ENCODE peak calls at places on chromosomes 11 and 22, in four cellular contexts. One of them, this sample, is unnamed.

GRCh38 chr11:32173435-32173834 is 82.6 kb downstream of the RCN1 start:
- DNase-seq in AG09309: peak
- DNase-seq in cardiac fibroblast: peak
- DNase-seq in neural crest cell: peak
- DNase-seq in this sample: peak

GRCh38 chr22:28198692-28199091 is 279.6 kb upstream of the PITPNB start:
- DNase-seq in AG09309: no peak
- DNase-seq in cardiac fibroblast: no peak
- DNase-seq in neural crest cell: no peak
- DNase-seq in this sample: no peak

GRCh38 chr22:45334528-45334927 is 24.8 kb downstream of the FAM118A start:
- DNase-seq in AG09309: no peak
- DNase-seq in cardiac fibroblast: no peak
- DNase-seq in neural crest cell: no peak
- DNase-seq in this sample: no peak

GRCh38 chr11:44574620-44575287 is 9.3 kb downstream of the CD82 start:
- DNase-seq in AG09309: peak
- DNase-seq in cardiac fibroblast: peak
- DNase-seq in neural crest cell: no peak
- DNase-seq in this sample: peak

GRCh38 chr22:32752868-32753520 is 48.5 kb upstream of the TIMP3 start:
- DNase-seq in AG09309: no peak
- DNase-seq in cardiac fibroblast: peak
- DNase-seq in neural crest cell: no peak
- DNase-seq in this sample: peak

GRCh38 chr11:129766858-129767604 is 48.6 kb upstream of the TMEM45B start:
- DNase-seq in AG09309: no peak
- DNase-seq in cardiac fibroblast: peak
- DNase-seq in neural crest cell: peak
- DNase-seq in this sample: peak

GRCh38 chr22:27252282-27253049 is 549.1 kb downstream of the MN1 start:
- DNase-seq in AG09309: peak
- DNase-seq in cardiac fibroblast: peak
- DNase-seq in neural crest cell: no peak
- DNase-seq in this sample: peak

GRCh38 chr11:46857666-46858065 is 11.6 kb upstream of the CKAP5 start:
- DNase-seq in AG09309: no peak
- DNase-seq in cardiac fibroblast: no peak
- DNase-seq in neural crest cell: no peak
- DNase-seq in this sample: no peak

GRCh38 chr11:35111171-35112055 is 27.6 kb upstream of the CD44 start:
- DNase-seq in AG09309: peak
- DNase-seq in cardiac fibroblast: peak
- DNase-seq in neural crest cell: no peak
- DNase-seq in this sample: peak

GRCh38 chr11:69799582-69799981 is 19.6 kb downstream of the FGF3 start:
- DNase-seq in AG09309: no peak
- DNase-seq in cardiac fibroblast: peak
- DNase-seq in neural crest cell: no peak
- DNase-seq in this sample: peak

GRCh38 chr11:126163074-126163700 is 48.3 kb downstream of the RPUSD4 start:
- DNase-seq in AG09309: peak
- DNase-seq in cardiac fibroblast: peak
- DNase-seq in neural crest cell: no peak
- DNase-seq in this sample: peak

GRCh38 chr11:100576044-100577021 is 110.8 kb upstream of the ARHGAP42 start:
- DNase-seq in AG09309: peak
- DNase-seq in cardiac fibroblast: peak
- DNase-seq in neural crest cell: peak
- DNase-seq in this sample: peak

GRCh38 chr11:27934830-27935145 is 173.2 kb downstream of the KIF18A start:
- DNase-seq in AG09309: peak
- DNase-seq in cardiac fibroblast: peak
- DNase-seq in neural crest cell: no peak
- DNase-seq in this sample: peak

GRCh38 chr11:110019659-110020058 is 73.5 kb upstream of the ZC3H12C start:
- DNase-seq in AG09309: no peak
- DNase-seq in cardiac fibroblast: no peak
- DNase-seq in neural crest cell: no peak
- DNase-seq in this sample: no peak

GRCh38 chr11:76656087-76656531 is 14.4 kb downstream of the LRRC32 start:
- DNase-seq in AG09309: no peak
- DNase-seq in cardiac fibroblast: no peak
- DNase-seq in neural crest cell: no peak
- DNase-seq in this sample: no peak

GRCh38 chr22:32623943-32624342 is 149.3 kb downstream of the FBXO7 start:
- DNase-seq in AG09309: peak
- DNase-seq in cardiac fibroblast: peak
- DNase-seq in neural crest cell: no peak
- DNase-seq in this sample: peak

GRCh38 chr22:32269316-32269715 is 14.2 kb upstream of the SLC5A4 start:
- DNase-seq in AG09309: no peak
- DNase-seq in cardiac fibroblast: no peak
- DNase-seq in neural crest cell: no peak
- DNase-seq in this sample: no peak

GRCh38 chr11:44497995-44498394 is 67.5 kb upstream of the CD82 start:
- DNase-seq in AG09309: no peak
- DNase-seq in cardiac fibroblast: no peak
- DNase-seq in neural crest cell: no peak
- DNase-seq in this sample: no peak

GRCh38 chr11:117546431-117547160 is 218.9 kb downstream of the CEP164 start:
- DNase-seq in AG09309: no peak
- DNase-seq in cardiac fibroblast: no peak
- DNase-seq in neural crest cell: no peak
- DNase-seq in this sample: no peak

GRCh38 chr22:21651521-21652009 is 9.5 kb downstream of the SDF2L1 start:
- DNase-seq in AG09309: no peak
- DNase-seq in cardiac fibroblast: no peak
- DNase-seq in neural crest cell: no peak
- DNase-seq in this sample: no peak

GRCh38 chr22:24201681-24202590 is 20.6 kb downstream of the SUSD2 start:
- DNase-seq in AG09309: no peak
- DNase-seq in cardiac fibroblast: no peak
- DNase-seq in neural crest cell: no peak
- DNase-seq in this sample: no peak

GRCh38 chr22:38862375-38863329 is 9.4 kb downstream of the CBX6 start:
- DNase-seq in AG09309: no peak
- DNase-seq in cardiac fibroblast: peak
- DNase-seq in neural crest cell: no peak
- DNase-seq in this sample: no peak

GRCh38 chr11:117395476-117395875 is 67.8 kb downstream of the CEP164 start:
- DNase-seq in AG09309: no peak
- DNase-seq in cardiac fibroblast: no peak
- DNase-seq in neural crest cell: no peak
- DNase-seq in this sample: no peak

GRCh38 chr11:86459682-86460460 is 85.2 kb downstream of the CCDC81 start:
- DNase-seq in AG09309: peak
- DNase-seq in cardiac fibroblast: peak
- DNase-seq in neural crest cell: no peak
- DNase-seq in this sample: peak

GRCh38 chr22:50697667-50698506 is 25.3 kb downstream of the SHANK3 start:
- DNase-seq in AG09309: no peak
- DNase-seq in cardiac fibroblast: no peak
- DNase-seq in neural crest cell: no peak
- DNase-seq in this sample: no peak

GRCh38 chr11:118532852-118533768 is 2.1 kb downstream of the TMEM25 start:
- DNase-seq in AG09309: no peak
- DNase-seq in cardiac fibroblast: no peak
- DNase-seq in neural crest cell: no peak
- DNase-seq in this sample: no peak

GRCh38 chr11:45110562-45110961 is 35.9 kb upstream of the PRDM11 start:
- DNase-seq in AG09309: peak
- DNase-seq in cardiac fibroblast: peak
- DNase-seq in neural crest cell: peak
- DNase-seq in this sample: peak

GRCh38 chr11:128940603-128941002 is 2.1 kb downstream of the TP53AIP1 start:
- DNase-seq in AG09309: no peak
- DNase-seq in cardiac fibroblast: no peak
- DNase-seq in neural crest cell: no peak
- DNase-seq in this sample: no peak

GRCh38 chr11:34963351-34963750 is 46.9 kb downstream of the PDHX start:
- DNase-seq in AG09309: no peak
- DNase-seq in cardiac fibroblast: no peak
- DNase-seq in neural crest cell: no peak
- DNase-seq in this sample: no peak

GRCh38 chr11:64760759-64761417 is 1.1 kb upstream of the PYGM start:
- DNase-seq in AG09309: no peak
- DNase-seq in cardiac fibroblast: no peak
- DNase-seq in neural crest cell: no peak
- DNase-seq in this sample: no peak

GRCh38 chr11:66326261-66327111 is 9.6 kb upstream of the CD248 start:
- DNase-seq in AG09309: no peak
- DNase-seq in cardiac fibroblast: peak
- DNase-seq in neural crest cell: no peak
- DNase-seq in this sample: no peak

GRCh38 chr22:49094151-49094550 is 733.5 kb downstream of the BRD1 start:
- DNase-seq in AG09309: no peak
- DNase-seq in cardiac fibroblast: no peak
- DNase-seq in neural crest cell: no peak
- DNase-seq in this sample: no peak

GRCh38 chr11:83073248-83073647 is 1.6 kb upstream of the RAB30 start:
- DNase-seq in AG09309: no peak
- DNase-seq in cardiac fibroblast: no peak
- DNase-seq in neural crest cell: no peak
- DNase-seq in this sample: no peak

GRCh38 chr22:44348963-44349950 is 36.5 kb upstream of the SHISAL1 start:
- DNase-seq in AG09309: no peak
- DNase-seq in cardiac fibroblast: peak
- DNase-seq in neural crest cell: no peak
- DNase-seq in this sample: peak

GRCh38 chr11:126282742-126283591 is at the start of gene TIRAP:
- DNase-seq in AG09309: no peak
- DNase-seq in cardiac fibroblast: peak
- DNase-seq in neural crest cell: peak
- DNase-seq in this sample: peak

GRCh38 chr11:17510507-17511206 is 33.6 kb downstream of the USH1C start:
- DNase-seq in AG09309: no peak
- DNase-seq in cardiac fibroblast: no peak
- DNase-seq in neural crest cell: no peak
- DNase-seq in this sample: no peak
- TF ChIP-seq CTCF in AG09309: no peak
- TF ChIP-seq CTCF in cardiac fibroblast: no peak
- TF ChIP-seq CTCF in neural crest cell: no peak
- TF ChIP-seq CTCF in this sample: no peak

GRCh38 chr11:17498058-17498457 is 21.4 kb upstream of the ABCC8 start:
- DNase-seq in AG09309: no peak
- DNase-seq in cardiac fibroblast: no peak
- DNase-seq in neural crest cell: no peak
- DNase-seq in this sample: no peak

GRCh38 chr11:17504330-17505107 is 27.9 kb upstream of the ABCC8 start:
- DNase-seq in AG09309: peak
- DNase-seq in cardiac fibroblast: peak
- DNase-seq in neural crest cell: peak
- DNase-seq in this sample: peak

GRCh38 chr11:17502630-17503029 is 26.0 kb upstream of the ABCC8 start:
- DNase-seq in AG09309: no peak
- DNase-seq in cardiac fibroblast: no peak
- DNase-seq in neural crest cell: no peak
- DNase-seq in this sample: no peak

GRCh38 chr11:17498475-17498874 is 21.8 kb upstream of the ABCC8 start:
- DNase-seq in AG09309: no peak
- DNase-seq in cardiac fibroblast: no peak
- DNase-seq in neural crest cell: no peak
- DNase-seq in this sample: no peak

GRCh38 chr11:17500673-17501072 is 24.0 kb upstream of the ABCC8 start:
- DNase-seq in AG09309: no peak
- DNase-seq in cardiac fibroblast: no peak
- DNase-seq in neural crest cell: no peak
- DNase-seq in this sample: no peak
- TF ChIP-seq CTCF in AG09309: no peak
- TF ChIP-seq CTCF in cardiac fibroblast: no peak
- TF ChIP-seq CTCF in neural crest cell: no peak
- TF ChIP-seq CTCF in this sample: no peak

GRCh38 chr11:62432695-62433094 is 13.9 kb downstream of the SCGB1A1 start:
- DNase-seq in AG09309: no peak
- DNase-seq in cardiac fibroblast: no peak
- DNase-seq in neural crest cell: no peak
- DNase-seq in this sample: no peak
- TF ChIP-seq CTCF in AG09309: no peak
- TF ChIP-seq CTCF in cardiac fibroblast: no peak
- TF ChIP-seq CTCF in neural crest cell: no peak
- TF ChIP-seq CTCF in this sample: no peak

DNA sequence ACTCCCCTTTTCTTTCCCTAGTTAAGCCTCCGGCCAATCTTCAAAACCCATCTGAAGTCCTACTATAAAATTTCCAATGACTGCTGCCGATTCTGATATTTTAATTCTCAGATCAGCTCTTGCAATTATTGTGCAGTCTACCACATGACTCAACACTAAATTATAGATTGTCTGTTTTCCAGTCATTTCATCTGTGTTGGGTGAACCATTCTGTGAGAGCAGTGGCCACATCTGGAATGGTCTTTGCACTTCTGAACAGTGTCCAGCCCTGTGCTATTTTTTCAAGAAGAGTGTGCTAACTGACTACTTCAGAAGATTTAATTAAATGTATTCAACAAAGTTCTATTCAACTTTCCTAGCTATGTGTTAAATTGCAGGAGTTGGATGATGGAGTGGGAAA is 47.2 kb upstream of the MMP7 start:
- DNase-seq in AG09309: no peak
- DNase-seq in cardiac fibroblast: no peak
- DNase-seq in neural crest cell: no peak
- DNase-seq in this sample: no peak
- TF ChIP-seq CTCF in AG09309: no peak
- TF ChIP-seq CTCF in cardiac fibroblast: no peak
- TF ChIP-seq CTCF in neural crest cell: no peak
- TF ChIP-seq CTCF in this sample: no peak

This sample was measured in fibroblast of villous mesenchyme.